ENCODE peak calls at places on chromosome 16, in eight cellular contexts. Y, C, S, F, L, O, P and H are unnamed samples.

GRCh38 chr16:50884066-50884860 is 142.4 kb downstream of the CYLD start:
- DNase-seq in O (no peak), S (no peak), Y (no peak), F (no peak), P (no peak), L (peak; percentile 57), C (no peak), H (peak; percentile 72)

GRCh38 chr16:31472559-31473203 is 729 bp downstream of the TGFB1I1 start:
- DNase-seq in Y (peak; percentile 98), L (peak; percentile 38), P (peak; percentile 91), F (peak; percentile 83), S (peak; percentile 97), O (peak; percentile 88), C (peak; percentile 90), H (peak; percentile 66)

GRCh38 chr16:11303405-11304138 is 22.4 kb upstream of the PRM1 start:
- DNase-seq in Y (no peak), S (no peak), C (peak; percentile 57), F (no peak), O (no peak), P (peak; percentile 53), L (no peak), H (no peak)

GRCh38 chr16:69329369-69330285 is 761 bp downstream of the PDF start:
- DNase-seq in P (no peak), F (peak; percentile 72), C (peak; percentile 34), Y (peak; percentile 33), S (peak; percentile 28), L (peak; percentile 64), O (no peak), H (peak; percentile 71)

GRCh38 chr16:49036126-49036525 is 245.5 kb downstream of the CBLN1 start:
- DNase-seq in F (no peak), P (no peak), Y (no peak), L (no peak), S (no peak), C (no peak), O (no peak), H (no peak)

GRCh38 chr16:72905581-72905980 is 142.3 kb downstream of the ZFHX3 start:
- DNase-seq in S (no peak), C (peak; percentile 75), P (peak; percentile 11), Y (peak; percentile 75), O (peak; percentile 79), L (no peak), F (no peak), H (no peak)

GRCh38 chr16:3070608-3071111 is 5.2 kb downstream of the IL32 start:
- DNase-seq in P (no peak), F (no peak), C (no peak), O (no peak), Y (no peak), L (no peak), S (no peak), H (no peak)

GRCh38 chr16:53529529-53529928 is 26.5 kb upstream of the AKTIP start:
- DNase-seq in P (no peak), C (no peak), L (no peak), O (no peak), S (no peak), F (no peak), Y (no peak), H (no peak)

DNA sequence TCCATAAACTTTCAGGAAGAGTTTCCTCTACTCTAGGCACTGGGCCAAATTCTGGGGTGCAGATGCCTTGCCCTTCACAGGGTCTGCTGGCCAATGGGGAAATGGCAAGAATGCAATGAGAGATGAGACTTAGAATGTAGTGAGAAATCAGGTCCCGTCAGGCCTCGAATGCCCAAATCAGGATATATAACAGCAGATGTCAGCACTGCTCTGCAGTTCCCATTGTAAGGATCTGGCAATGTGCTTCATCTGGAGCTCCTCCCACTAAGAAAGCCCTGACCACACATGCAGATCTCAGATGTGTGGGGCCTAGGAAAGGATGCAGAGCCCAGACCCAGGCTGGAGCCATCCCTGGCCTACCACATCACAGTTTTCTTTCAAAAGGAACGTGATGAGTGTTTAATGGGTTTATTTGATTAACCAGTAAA is 13.9 kb upstream of the LPCAT2 start:
- DNase-seq in O (peak; percentile 96), S (peak; percentile 63), Y (peak; percentile 92), F (no peak), L (no peak), C (peak; percentile 75), P (peak; percentile 95), H (no peak)
- TF ChIP-seq CTCF in O (peak; percentile 63), S (no peak), Y (peak; percentile 38), F (no peak), L (no peak), C (peak; percentile 78), P (no peak), H (no peak)

GRCh38 chr16:8199390-8199789 is 390.9 kb downstream of the TMEM114 start:
- DNase-seq in C (no peak), P (no peak), F (no peak), S (no peak), L (no peak), O (no peak), Y (no peak), H (no peak)

DNA sequence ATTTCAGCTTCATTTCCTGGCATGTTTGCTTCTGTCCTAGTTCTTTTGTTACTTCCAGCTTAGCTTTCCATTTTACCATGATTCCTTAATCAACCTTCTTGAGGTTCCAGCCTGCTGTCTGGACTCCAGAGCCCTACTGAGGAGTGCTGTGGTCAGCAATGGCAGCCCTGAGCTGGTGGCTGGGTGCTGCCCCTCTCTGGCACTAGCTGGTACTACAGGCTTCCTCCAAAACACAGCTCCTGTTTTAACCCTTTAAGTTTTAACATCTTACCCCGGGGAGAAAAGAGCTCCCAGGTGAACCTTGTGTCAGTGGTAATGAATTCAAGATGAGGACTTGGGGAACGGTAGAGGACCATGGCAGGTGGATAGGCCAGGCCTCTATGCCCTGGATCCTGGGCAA is 395.5 kb downstream of the TMEM114 start:
- DNase-seq in Y (no peak), O (no peak), C (no peak), L (no peak), F (no peak), S (no peak), P (no peak), H (no peak)
- TF ChIP-seq CTCF in Y (no peak), O (no peak), C (no peak), L (no peak), F (no peak), S (no peak), P (no peak), H (no peak)

GRCh38 chr16:85566502-85567100 is 46.5 kb upstream of the GSE1 start:
- DNase-seq in F (no peak), C (no peak), Y (no peak), P (no peak), L (no peak), S (no peak), O (no peak), H (no peak)
- TF ChIP-seq CTCF in F (no peak), C (no peak), Y (no peak), P (no peak), L (no peak), S (no peak), O (no peak), H (peak; percentile 9)

GRCh38 chr16:30141750-30142149 is 18.7 kb upstream of the MAPK3 start:
- DNase-seq in C (no peak), O (no peak), S (no peak), L (no peak), F (no peak), Y (no peak), P (no peak), H (no peak)

GRCh38 chr16:30142672-30143346 is 19.8 kb upstream of the MAPK3 start:
- DNase-seq in O (no peak), L (peak; percentile 59), C (no peak), P (no peak), S (no peak), Y (no peak), F (no peak), H (no peak)

GRCh38 chr16:30144017-30144416 is 21.0 kb upstream of the MAPK3 start:
- DNase-seq in S (no peak), P (no peak), Y (no peak), C (no peak), L (no peak), O (no peak), F (no peak), H (no peak)

GRCh38 chr16:30144917-30145316 is 21.9 kb upstream of the MAPK3 start:
- DNase-seq in S (no peak), L (no peak), O (no peak), F (no peak), P (no peak), Y (no peak), C (no peak), H (no peak)

GRCh38 chr16:30143347-30143702 is 20.3 kb upstream of the MAPK3 start:
- DNase-seq in Y (no peak), P (no peak), C (no peak), L (no peak), F (no peak), O (no peak), S (no peak), H (no peak)
- TF ChIP-seq CTCF in Y (no peak), P (no peak), C (no peak), L (no peak), F (no peak), O (no peak), S (no peak), H (no peak)

GRCh38 chr16:78551487-78552085 is 452.1 kb downstream of the WWOX start:
- DNase-seq in O (no peak), L (no peak), P (no peak), C (no peak), Y (no peak), F (no peak), S (no peak), H (no peak)

GRCh38 chr16:78556421-78556820 is 457.0 kb downstream of the WWOX start:
- DNase-seq in Y (no peak), O (no peak), S (no peak), L (no peak), C (no peak), F (no peak), P (no peak), H (no peak)

GRCh38 chr16:78553268-78554044 is 454.0 kb downstream of the WWOX start:
- DNase-seq in F (no peak), P (no peak), S (no peak), O (no peak), Y (no peak), L (no peak), C (no peak), H (no peak)
- TF ChIP-seq CTCF in F (no peak), P (no peak), S (no peak), O (no peak), Y (no peak), L (no peak), C (no peak), H (no peak)